ENCODE peak calls at places on chromosomes 7 and 10, in five cellular contexts. Y is NCI-H1105 treated with DMSO at 0.1 percent for 48 hours; Q is NCI-H2029; G is activated CD8-positive, alpha-beta T cell treated with anti-CD3 and anti-CD28 coated beads for 36 hours; W is OCI-LY7. V is an unnamed sample.

GRCh38 chr7:103632005-103632639 is 186.1 kb upstream of the SLC26A5 start:
- DNase-seq in G (no peak), Y (no peak), Q (no peak), W (no peak), V (no peak)

GRCh38 chr10:117563780-117564179 is 21.2 kb downstream of the EMX2 start:
- DNase-seq in Y (no peak), Q (no peak), W (no peak), G (no peak), V (no peak)

GRCh38 chr7:120732256-120732655 is 125.7 kb downstream of the TSPAN12 start:
- DNase-seq in Y (no peak), W (no peak), Q (no peak), G (no peak), V (no peak)

GRCh38 chr10:92052088-92052487 is 128.5 kb downstream of the BTAF1 start:
- DNase-seq in Q (no peak), Y (no peak), W (no peak), G (no peak), V (no peak)

GRCh38 chr7:108660465-108660864 is 90.8 kb downstream of the DNAJB9 start:
- DNase-seq in Q (no peak), G (no peak), Y (peak), W (no peak), V (peak)

GRCh38 chr10:815338-816104 is 116.0 kb downstream of the LARP4B start:
- DNase-seq in W (no peak), G (no peak), Q (no peak), Y (no peak), V (no peak)

GRCh38 chr7:91519241-91520200 is 255.3 kb downstream of the FZD1 start:
- DNase-seq in Y (no peak), Q (peak), G (no peak), W (no peak), V (no peak)

GRCh38 chr7:124937076-124937475 is 7.5 kb upstream of the POT1 start:
- DNase-seq in G (no peak), Q (no peak), W (no peak), Y (no peak), V (no peak)

GRCh38 chr7:125256446-125256845 is 326.8 kb upstream of the POT1 start:
- DNase-seq in Y (no peak), W (no peak), Q (no peak), G (no peak), V (no peak)

GRCh38 chr7:40697653-40698052 is 562.8 kb downstream of the SUGCT start:
- DNase-seq in Y (no peak), Q (no peak), G (peak), W (no peak), V (no peak)

GRCh38 chr7:150335101-150335773 is 6.2 kb downstream of the RARRES2 start:
- DNase-seq in W (no peak), G (no peak), Y (no peak), Q (no peak), V (no peak)

GRCh38 chr7:137674064-137674463 is 172.7 kb downstream of the DGKI start:
- DNase-seq in W (no peak), G (no peak), Q (no peak), Y (no peak), V (no peak)

GRCh38 chr10:102410427-102411073 is 8.0 kb downstream of the PSD start:
- DNase-seq in Y (no peak), W (no peak), G (peak), Q (no peak), V (no peak)

GRCh38 chr10:117804470-117805011 is 242.2 kb downstream of the RAB11FIP2 start:
- DNase-seq in Q (no peak), W (no peak), G (no peak), Y (peak), V (no peak)

GRCh38 chr7:158252081-158252836 is 335.4 kb downstream of the PTPRN2 start:
- DNase-seq in Y (peak), G (no peak), Q (no peak), W (no peak), V (no peak)

GRCh38 chr7:30770936-30771858 is at the start of gene MINDY4:
- DNase-seq in G (peak), Y (no peak), Q (peak), W (no peak), V (peak)

GRCh38 chr10:69644658-69645295 is 14.7 kb downstream of the FAM241B start:
- DNase-seq in Q (peak), W (peak), G (peak), Y (peak), V (peak)

GRCh38 chr7:78081888-78082287 is 283.3 kb downstream of the PHTF2 start:
- DNase-seq in Q (no peak), Y (no peak), G (no peak), W (no peak), V (no peak)

GRCh38 chr7:11714205-11714604 is 117.8 kb downstream of the THSD7A start:
- DNase-seq in G (no peak), Y (no peak), W (no peak), Q (no peak), V (peak)

GRCh38 chr7:128781126-128781525 is 5.5 kb upstream of the OPN1SW start:
- DNase-seq in Y (no peak), W (no peak), G (no peak), Q (no peak), V (no peak)

GRCh38 chr7:57638651-57639050 is 188.7 kb downstream of the ZNF716 start:
- DNase-seq in Q (no peak), Y (no peak), W (no peak), G (no peak), V (no peak)

GRCh38 chr7:39410582-39410981 is 155.6 kb upstream of the YAE1 start:
- DNase-seq in Y (no peak), G (no peak), W (no peak), Q (no peak), V (no peak)

GRCh38 chr10:124642076-124642710 is 102.0 kb downstream of the FAM53B start:
- DNase-seq in G (no peak), Q (peak), Y (no peak), W (no peak), V (no peak)

GRCh38 chr10:87095241-87095945 is 387 bp downstream of the SHLD2 start:
- DNase-seq in W (peak), G (peak), Q (no peak), Y (no peak), V (peak)

GRCh38 chr7:2724453-2725177 is 36.6 kb downstream of the AMZ1 start:
- DNase-seq in G (peak), W (no peak), Y (no peak), Q (no peak), V (no peak)

GRCh38 chr10:90420637-90421318 is 437.1 kb downstream of the HTR7 start:
- DNase-seq in Q (no peak), W (no peak), G (no peak), Y (no peak), V (no peak)

GRCh38 chr10:69468771-69469129 is 17.5 kb downstream of the TSPAN15 start:
- DNase-seq in Y (no peak), W (no peak), G (no peak), Q (no peak), V (peak)

GRCh38 chr10:3982746-3983442 is 197.9 kb upstream of the KLF6 start:
- DNase-seq in G (no peak), Q (no peak), Y (no peak), W (no peak), V (no peak)

GRCh38 chr7:94366827-94367226 is 27.9 kb upstream of the COL1A2 start:
- DNase-seq in Y (no peak), G (no peak), Q (no peak), W (no peak), V (no peak)

GRCh38 chr7:26318921-26319320 is 27.3 kb downstream of the SNX10 start:
- DNase-seq in G (no peak), W (no peak), Q (no peak), Y (no peak), V (no peak)

GRCh38 chr7:31783221-31783620 is 96.2 kb downstream of the PPP1R17 start:
- DNase-seq in W (no peak), G (no peak), Q (no peak), Y (no peak), V (no peak)